ENCODE peak calls at places on chromosome 17, in nine cellular contexts. D is foreskin fibroblast; Q is PC-3; H is AG09309; U is tibial nerve; Y is GM12865; X is AG04450; J is activated CD8-positive, alpha-beta T cell treated with anti-CD3 and anti-CD28 coated beads for 36 hours; T is nephron progenitor cell. O is an unnamed sample.

GRCh38 chr17:49022391-49022941 is 25.3 kb downstream of the IGF2BP1 start:
- DNase-seq in D (peak), Q (peak), H (no peak), U (no peak), Y (no peak), X (no peak), J (no peak), T (peak), O (peak)

GRCh38 chr17:10144456-10144855 is 54.0 kb downstream of the GAS7 start:
- DNase-seq in D (no peak), Q (no peak), H (no peak), U (no peak), Y (no peak), X (no peak), J (no peak), T (no peak), O (no peak)

GRCh38 chr17:63645775-63646491 is 23.7 kb downstream of the MAP3K3 start:
- DNase-seq in D (no peak), Q (no peak), H (no peak), U (no peak), Y (no peak), X (no peak), J (no peak), T (no peak), O (no peak)

GRCh38 chr17:7556627-7557026 is 1.9 kb upstream of the TNFSF13 start:
- DNase-seq in D (no peak), Q (no peak), H (no peak), U (no peak), Y (no peak), X (no peak), J (peak), T (no peak), O (no peak)

GRCh38 chr17:40316571-40317344 is 7.8 kb downstream of the RARA start:
- DNase-seq in D (peak), Q (peak), H (no peak), U (no peak), Y (no peak), X (peak), J (peak), T (peak), O (no peak)

GRCh38 chr17:59154721-59155438 is at the start of gene SKA2:
- DNase-seq in D (no peak), Q (peak), H (no peak), U (peak), Y (no peak), X (no peak), J (peak), T (peak), O (no peak)

GRCh38 chr17:10062757-10063385 is 135.5 kb downstream of the GAS7 start:
- DNase-seq in D (no peak), Q (no peak), H (no peak), U (no peak), Y (peak), X (no peak), J (peak), T (no peak), O (no peak)

GRCh38 chr17:32931686-32932085 is 3.7 kb downstream of the TMEM98 start:
- DNase-seq in D (no peak), Q (peak), H (no peak), U (no peak), Y (no peak), X (no peak), J (no peak), T (no peak), O (no peak)

GRCh38 chr17:51097708-51098446 is 22.8 kb downstream of the SPAG9 start:
- DNase-seq in D (no peak), Q (no peak), H (no peak), U (no peak), Y (no peak), X (no peak), J (no peak), T (no peak), O (no peak)

GRCh38 chr17:30894236-30894635 is 11.8 kb downstream of the TEFM start:
- DNase-seq in D (no peak), Q (no peak), H (no peak), U (no peak), Y (no peak), X (no peak), J (no peak), T (no peak), O (no peak)

GRCh38 chr17:61411114-61411943 is 11.7 kb downstream of the TBX2 start:
- DNase-seq in D (peak), Q (peak), H (no peak), U (no peak), Y (no peak), X (no peak), J (peak), T (peak), O (no peak)

GRCh38 chr17:835263-835662 is 53.1 kb downstream of the MRM3 start:
- DNase-seq in D (peak), Q (peak), H (peak), U (no peak), Y (no peak), X (peak), J (no peak), T (no peak), O (peak)

GRCh38 chr17:80315517-80316182 is 55.0 kb downstream of the RNF213 start:
- DNase-seq in D (no peak), Q (no peak), H (no peak), U (no peak), Y (no peak), X (no peak), J (no peak), T (no peak), O (no peak)

DNA sequence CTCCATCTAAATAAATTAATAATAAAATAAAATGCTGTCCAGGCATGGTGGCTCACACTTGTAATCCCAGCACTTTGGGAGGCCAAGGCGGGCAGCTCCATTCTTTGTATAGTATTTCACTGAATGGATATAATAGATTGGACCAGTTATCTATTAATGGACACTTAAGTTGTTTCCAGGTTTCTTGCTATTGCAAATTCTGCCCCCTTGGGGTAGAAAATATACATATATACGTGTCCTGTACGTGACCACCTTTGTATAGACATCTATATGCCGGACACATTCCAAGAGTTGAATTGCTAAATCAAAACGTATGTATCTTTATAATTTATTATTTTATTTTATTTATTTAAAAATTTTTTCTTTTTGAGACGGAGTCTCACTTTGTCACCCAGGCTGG is 3.9 kb upstream of the EXOC7 start:
- DNase-seq in D (no peak), Q (peak), H (no peak), U (no peak), Y (peak), X (no peak), J (no peak), T (no peak), O (no peak)
- TF ChIP-seq CTCF in D (no peak), Q (peak), H (peak), U (no peak), Y (no peak), X (no peak), J (peak), T (no peak), O (peak)

GRCh38 chr17:73342549-73343167 is 30.9 kb upstream of the CDC42EP4 start:
- DNase-seq in D (peak), Q (peak), H (no peak), U (no peak), Y (peak), X (no peak), J (no peak), T (no peak), O (no peak)
- TF ChIP-seq CTCF in D (no peak), Q (no peak), H (peak), U (no peak), Y (peak), X (peak), J (no peak), T (no peak), O (no peak)

DNA sequence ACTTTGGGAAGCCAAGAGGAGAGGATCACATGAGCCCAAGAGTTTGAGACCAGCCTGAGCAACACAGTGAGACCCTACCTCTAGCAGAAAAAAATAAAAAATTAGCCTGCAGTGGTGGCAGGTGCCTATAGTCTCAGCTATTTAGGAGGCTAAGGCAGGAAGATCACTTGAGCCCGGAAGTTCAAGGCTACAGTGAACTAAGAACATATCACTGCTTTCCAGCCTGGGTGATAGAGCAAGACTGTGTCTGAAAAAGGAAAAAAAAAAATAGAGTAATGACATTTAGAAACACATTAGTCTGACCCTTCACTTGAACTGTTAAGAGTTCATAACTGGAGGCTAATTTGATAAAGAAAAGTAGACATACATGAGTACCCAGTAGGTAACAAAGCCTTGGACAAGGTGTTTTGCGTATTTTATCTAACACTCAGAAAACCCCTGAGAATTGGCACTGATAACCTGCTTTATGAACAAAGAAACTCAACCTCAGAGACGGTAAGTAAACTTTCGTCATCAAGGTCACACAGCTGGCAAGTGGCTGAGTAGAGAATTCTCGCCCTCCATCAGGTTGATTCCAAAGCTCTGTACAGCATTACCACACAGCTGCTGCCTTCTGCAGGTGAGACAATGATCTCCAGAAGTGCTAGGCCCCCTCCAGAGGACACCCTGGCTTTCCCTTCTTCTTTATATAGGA is 101.1 kb downstream of the SMG6 start:
- DNase-seq in D (no peak), Q (no peak), H (no peak), U (no peak), Y (no peak), X (no peak), J (no peak), T (no peak), O (no peak)
- TF ChIP-seq CTCF in D (no peak), Q (no peak), H (no peak), U (no peak), Y (no peak), X (no peak), J (no peak), T (no peak), O (no peak)

GRCh38 chr17:6497496-6498221 is 53.4 kb downstream of the PIMREG start:
- DNase-seq in D (no peak), Q (no peak), H (no peak), U (no peak), Y (no peak), X (no peak), J (no peak), T (peak), O (no peak)

GRCh38 chr17:6496116-6496481 is 51.8 kb downstream of the PIMREG start:
- DNase-seq in D (no peak), Q (no peak), H (no peak), U (no peak), Y (peak), X (no peak), J (peak), T (peak), O (no peak)

GRCh38 chr17:6496636-6497441 is 52.6 kb downstream of the PIMREG start:
- DNase-seq in D (no peak), Q (no peak), H (no peak), U (no peak), Y (no peak), X (no peak), J (no peak), T (no peak), O (no peak)

GRCh38 chr17:6494239-6494941 is 50.1 kb downstream of the PIMREG start:
- DNase-seq in D (no peak), Q (no peak), H (no peak), U (no peak), Y (no peak), X (no peak), J (no peak), T (no peak), O (no peak)

GRCh38 chr17:6495450-6496115 is 51.3 kb downstream of the PIMREG start:
- DNase-seq in D (no peak), Q (no peak), H (no peak), U (no peak), Y (no peak), X (no peak), J (no peak), T (no peak), O (no peak)
- TF ChIP-seq CTCF in D (peak), Q (no peak), H (no peak), U (no peak), Y (no peak), X (no peak), J (no peak), T (peak), O (peak)

DNA sequence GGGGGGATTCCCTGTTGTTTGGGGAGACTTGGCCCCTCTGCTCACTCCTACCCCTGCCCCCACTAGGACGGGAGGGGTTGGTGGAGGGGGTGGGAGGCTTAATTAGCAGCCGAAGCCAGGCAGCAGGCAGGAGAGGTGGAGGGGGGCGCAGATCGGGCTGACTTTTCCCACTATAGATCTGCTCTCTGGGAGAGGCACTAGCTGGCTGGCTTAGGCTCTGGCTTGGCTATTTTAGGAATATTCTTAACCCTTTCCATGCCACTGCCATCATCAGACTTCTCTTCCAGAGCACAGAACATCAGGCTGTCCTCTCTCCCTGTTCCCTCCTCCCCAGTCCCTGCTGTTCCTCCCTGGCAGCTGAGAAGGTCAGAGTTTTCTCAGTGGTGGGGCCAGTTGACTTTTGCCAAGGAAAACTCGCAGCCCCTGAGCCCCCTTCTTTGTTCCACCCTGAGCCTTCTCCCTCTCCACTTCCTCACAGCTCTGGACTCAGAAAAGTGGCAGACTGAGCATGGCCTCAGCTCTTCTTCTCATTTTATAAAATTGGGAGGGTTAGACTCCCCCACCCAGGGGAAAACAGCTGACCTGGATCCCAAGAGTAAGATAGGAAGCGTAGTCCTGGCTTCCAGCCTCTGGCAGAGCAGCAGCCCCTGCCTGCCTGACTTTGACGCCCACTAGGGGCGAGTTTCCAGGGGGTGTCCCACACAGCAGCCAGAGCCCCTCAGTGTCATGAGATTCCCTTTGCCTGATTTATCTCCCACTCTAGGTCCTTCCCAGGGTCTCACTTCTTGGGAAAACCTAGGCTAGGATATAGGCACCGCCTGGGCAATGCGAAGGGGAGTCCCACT is 9.9 kb upstream of the C1QL1 start:
- DNase-seq in D (no peak), Q (no peak), H (no peak), U (no peak), Y (no peak), X (no peak), J (no peak), T (no peak), O (no peak)
- TF ChIP-seq CTCF in D (no peak), Q (no peak), H (no peak), U (no peak), Y (no peak), X (no peak), J (no peak), T (no peak), O (no peak)

GRCh38 chr17:43324205-43324893 is 74.4 kb upstream of the ARL4D start:
- DNase-seq in D (no peak), Q (no peak), H (no peak), U (no peak), Y (peak), X (no peak), J (no peak), T (no peak), O (no peak)
- TF ChIP-seq CTCF in D (no peak), Q (no peak), H (no peak), U (no peak), Y (peak), X (peak), J (no peak), T (peak), O (peak)